ENCODE peak calls at places on chromosome 10, in four cellular contexts. One of them, this sample, is unnamed.

GRCh38 chr10:78860260-78860914 is 208.4 kb upstream of the ZMIZ1 start:
- DNase-seq in glutamatergic neuron: no peak
- DNase-seq in transverse colon: no peak
- DNase-seq in right atrium auricular region: peak
- DNase-seq in this sample: no peak

GRCh38 chr10:101575580-101576228 is 12.4 kb downstream of the POLL start:
- DNase-seq in glutamatergic neuron: no peak
- DNase-seq in transverse colon: no peak
- DNase-seq in right atrium auricular region: no peak
- DNase-seq in this sample: no peak

GRCh38 chr10:133091316-133091715 is 3.6 kb downstream of the ADGRA1 start:
- DNase-seq in glutamatergic neuron: no peak
- DNase-seq in transverse colon: no peak
- DNase-seq in right atrium auricular region: no peak
- DNase-seq in this sample: no peak

GRCh38 chr10:73131295-73131694 is 21.0 kb downstream of the NUDT13 start:
- DNase-seq in glutamatergic neuron: no peak
- DNase-seq in transverse colon: no peak
- DNase-seq in right atrium auricular region: no peak
- DNase-seq in this sample: no peak

GRCh38 chr10:125562737-125563136 is 120.2 kb downstream of the TEX36 start:
- DNase-seq in glutamatergic neuron: no peak
- DNase-seq in transverse colon: no peak
- DNase-seq in right atrium auricular region: no peak
- DNase-seq in this sample: no peak

GRCh38 chr10:108454224-108454623 is 1289.7 kb upstream of the SORCS1 start:
- DNase-seq in glutamatergic neuron: no peak
- DNase-seq in transverse colon: no peak
- DNase-seq in right atrium auricular region: no peak
- DNase-seq in this sample: no peak

GRCh38 chr10:77636967-77637473 is 588 bp downstream of the KCNMA1 start:
- DNase-seq in glutamatergic neuron: peak
- DNase-seq in transverse colon: no peak
- DNase-seq in right atrium auricular region: no peak
- DNase-seq in this sample: no peak

GRCh38 chr10:27547482-27547881 is 43.4 kb downstream of the RAB18 start:
- DNase-seq in glutamatergic neuron: no peak
- DNase-seq in transverse colon: no peak
- DNase-seq in right atrium auricular region: no peak
- DNase-seq in this sample: no peak

GRCh38 chr10:48523212-48523819 is 81.6 kb downstream of the ARHGAP22 start:
- DNase-seq in glutamatergic neuron: peak
- DNase-seq in transverse colon: peak
- DNase-seq in right atrium auricular region: peak
- DNase-seq in this sample: no peak

GRCh38 chr10:92291921-92292860 is 1.2 kb downstream of the MARCHF5 start:
- DNase-seq in glutamatergic neuron: peak
- DNase-seq in transverse colon: peak
- DNase-seq in right atrium auricular region: peak
- DNase-seq in this sample: no peak